ENCODE peak calls at places on chromosomes 13 and 19, in four cellular contexts. Z is cardiac muscle cell, W is thyroid gland, Q is fibroblast of lung. N is an unnamed sample.
A peak's percentile ranks its signal among the peaks of the same experiment; 100 is the strongest.

GRCh38 chr19:29119582-29119981 is 93.4 kb downstream of the UQCRFS1 start:
- DNase-seq in Q (no peak), W (no peak), Z (peak; percentile 65), N (no peak)

GRCh38 chr19:39413269-39413902 is 917 bp downstream of the PLEKHG2 start:
- DNase-seq in Z (peak; percentile 83), W (peak; percentile 55), Q (peak; percentile 66), N (peak; percentile 80)

GRCh38 chr13:113141591-113141950 is 16.9 kb upstream of the PROZ start:
- DNase-seq in Q (no peak), Z (no peak), W (peak; percentile 1), N (peak; percentile 8)

GRCh38 chr13:20136781-20137703 is 23.8 kb downstream of the GJA3 start:
- DNase-seq in Q (peak; percentile 18), Z (no peak), W (peak; percentile 55), N (peak; percentile 27)

GRCh38 chr19:39937094-39937493 is 2.7 kb upstream of the FCGBP start:
- DNase-seq in Z (no peak), Q (no peak), W (no peak), N (no peak)

GRCh38 chr19:54172764-54173699 is at the start of gene TMC4:
- DNase-seq in Z (no peak), W (peak; percentile 85), Q (no peak), N (peak; percentile 40)

GRCh38 chr19:58001895-58002369 is 688 bp downstream of the ZNF606 start:
- DNase-seq in Z (peak; percentile 45), W (no peak), Q (peak; percentile 30), N (no peak)

GRCh38 chr13:20990910-20991525 is 70.4 kb downstream of the LATS2 start:
- DNase-seq in W (no peak), Z (no peak), Q (no peak), N (no peak)

GRCh38 chr13:33323766-33324525 is 38.4 kb upstream of the STARD13 start:
- DNase-seq in Q (peak; percentile 61), W (no peak), Z (no peak), N (no peak)

GRCh38 chr19:2083174-2083854 is 12.8 kb downstream of the MOB3A start:
- DNase-seq in Z (no peak), Q (no peak), W (no peak), N (no peak)

GRCh38 chr19:49468746-49469447 is 5.1 kb upstream of the FLT3LG start:
- DNase-seq in Z (peak; percentile 66), W (peak; percentile 36), Q (peak; percentile 85), N (no peak)

GRCh38 chr13:67023088-67023893 is 206.8 kb downstream of the PCDH9 start:
- DNase-seq in Z (no peak), W (no peak), Q (peak; percentile 88), N (no peak)

GRCh38 chr19:16814526-16815100 is 14.6 kb upstream of the SIN3B start:
- DNase-seq in W (no peak), Q (peak; percentile 58), Z (no peak), N (no peak)

GRCh38 chr19:49333426-49334288 is 1.5 kb upstream of the CD37 start:
- DNase-seq in Q (no peak), W (no peak), Z (no peak), N (no peak)

GRCh38 chr13:58583961-58584360 is 952.4 kb downstream of the PCDH17 start:
- DNase-seq in W (no peak), Q (peak; percentile 6), Z (no peak), N (no peak)

GRCh38 chr13:98443329-98443728 is 133.6 kb downstream of the STK24 start:
- DNase-seq in W (no peak), Z (no peak), Q (peak; percentile 78), N (no peak)

GRCh38 chr19:17352608-17353280 is 15.4 kb downstream of the GTPBP3 start:
- DNase-seq in Z (no peak), Q (no peak), W (no peak), N (no peak)

GRCh38 chr19:12065100-12065538 is 588 bp downstream of the ZNF844 start:
- DNase-seq in Z (peak; percentile 45), Q (peak; percentile 65), W (peak; percentile 52), N (peak; percentile 28)

GRCh38 chr19:30731596-30731995 is 359.4 kb downstream of the ZNF536 start:
- DNase-seq in Q (no peak), W (no peak), Z (no peak), N (no peak)

GRCh38 chr19:30739394-30739793 is 367.2 kb downstream of the ZNF536 start:
- DNase-seq in Q (no peak), W (no peak), Z (no peak), N (no peak)

GRCh38 chr19:30738047-30738446 is 365.9 kb downstream of the ZNF536 start:
- DNase-seq in Z (no peak), Q (no peak), W (no peak), N (no peak)

GRCh38 chr19:30733826-30734550 is 361.8 kb downstream of the ZNF536 start:
- DNase-seq in Q (no peak), Z (peak; percentile 44), W (no peak), N (peak; percentile 78)
- TF ChIP-seq CTCF in Q (no peak), Z (no peak), W (no peak), N (peak; percentile 58)

DNA sequence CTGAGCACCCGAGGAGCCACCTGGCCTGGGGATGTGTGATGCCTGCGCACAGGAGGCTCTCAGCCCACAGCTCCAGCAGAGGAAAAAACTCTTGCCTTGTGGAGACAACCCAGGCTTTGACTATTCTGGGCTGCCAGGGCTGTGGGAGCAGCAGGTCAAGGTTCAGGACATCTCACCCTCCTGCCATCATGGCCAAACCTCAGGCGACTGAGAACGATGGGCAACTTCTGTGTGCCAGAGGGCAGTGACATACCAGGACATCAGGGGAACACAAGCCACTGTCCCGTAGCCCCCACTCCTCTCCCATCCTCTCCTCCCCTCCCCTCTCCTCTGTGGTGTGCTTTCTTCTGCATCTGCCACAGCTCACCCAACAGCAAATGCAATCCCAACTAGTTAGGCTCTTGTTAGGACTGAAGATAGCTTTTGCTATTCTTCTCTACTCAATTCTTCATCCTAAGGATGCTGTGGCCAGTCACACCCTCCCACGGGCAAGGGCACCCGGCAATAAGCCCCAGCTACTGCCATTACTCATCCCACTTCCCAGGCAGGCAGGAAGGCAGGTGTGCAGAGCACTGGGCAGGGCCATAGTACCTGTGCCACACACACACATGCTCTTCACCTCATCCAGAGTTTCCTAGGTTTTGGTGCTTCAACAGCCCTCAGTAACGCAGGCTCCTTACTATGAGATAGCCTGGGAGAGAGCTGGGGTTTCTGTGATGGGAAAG is 16.8 kb downstream of the ELL start:
- DNase-seq in W (no peak), Z (no peak), Q (no peak), N (no peak)
- H3K27ac ChIP-seq in W (no peak overlapping the region), Z (peak overlapping the region; percentile 23), Q (no peak overlapping the region), N (no peak overlapping the region)

DNA sequence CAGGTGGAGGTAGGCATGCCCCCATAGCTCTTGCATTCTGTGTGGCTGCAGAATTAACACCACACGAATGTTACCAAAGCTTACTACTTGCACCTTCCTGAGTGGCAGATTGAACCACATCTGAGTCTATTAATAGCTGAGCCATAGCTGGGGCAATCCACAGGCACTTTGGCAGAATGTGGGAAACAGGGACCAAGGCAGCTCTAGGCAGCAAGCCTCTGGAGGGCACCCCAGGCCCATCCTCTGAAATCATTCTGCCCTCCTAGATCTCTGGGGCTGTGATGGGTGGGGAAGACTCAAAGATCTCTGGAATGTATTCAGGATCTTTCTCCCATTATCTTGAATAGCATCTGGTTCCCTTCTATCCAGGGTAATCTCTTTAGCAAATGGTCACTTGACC is 139.3 kb downstream of the TNFRSF19 start:
- DNase-seq in W (no peak), Q (no peak), Z (peak; percentile 25), N (no peak)
- TF ChIP-seq CTCF in W (no peak), Q (no peak), Z (no peak), N (peak; percentile 37)

GRCh38 chr19:7196721-7197168 is 97.5 kb downstream of the INSR start:
- DNase-seq in Q (peak; percentile 59), W (no peak), Z (no peak), N (no peak)
- H3K27ac ChIP-seq in Q (no peak overlapping the region), W (peak overlapping the region; percentile 84), Z (no peak overlapping the region), N (no peak overlapping the region)

DNA sequence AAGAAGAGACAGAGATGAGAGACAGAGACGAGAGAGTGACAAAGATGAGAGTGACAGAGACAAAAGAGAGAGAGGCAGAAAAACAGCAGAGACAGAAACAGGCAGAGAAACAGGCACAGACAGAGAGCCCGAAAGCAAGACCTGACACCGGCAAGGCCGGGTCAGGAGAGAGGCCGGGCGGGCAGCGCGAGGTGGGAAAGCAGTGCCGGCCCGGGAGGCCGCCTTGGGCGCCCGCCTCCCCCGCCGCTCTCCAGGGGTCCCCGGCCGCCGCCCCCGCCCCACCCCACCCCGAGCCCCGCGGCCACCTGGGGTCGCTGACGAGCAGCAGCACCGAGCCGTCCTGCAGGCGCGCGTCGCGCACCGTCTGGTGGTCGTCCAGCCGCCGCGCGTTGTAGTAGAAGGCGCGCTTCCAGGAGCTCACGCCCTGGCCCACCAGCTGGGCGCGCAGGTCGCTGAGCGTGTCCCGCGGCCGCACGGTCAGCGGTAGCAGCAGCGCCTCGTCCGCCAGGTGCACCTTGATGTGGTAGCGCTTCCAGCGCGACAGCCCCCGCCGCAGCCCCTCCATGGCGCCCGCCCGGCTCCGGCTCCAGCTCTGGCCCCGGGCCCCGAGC is at the start of gene TINCR:
- DNase-seq in W (no peak), Q (no peak), Z (peak; percentile 67), N (no peak)
- TF ChIP-seq CTCF in W (no peak), Q (no peak), Z (peak; percentile 7), N (no peak)

DNA sequence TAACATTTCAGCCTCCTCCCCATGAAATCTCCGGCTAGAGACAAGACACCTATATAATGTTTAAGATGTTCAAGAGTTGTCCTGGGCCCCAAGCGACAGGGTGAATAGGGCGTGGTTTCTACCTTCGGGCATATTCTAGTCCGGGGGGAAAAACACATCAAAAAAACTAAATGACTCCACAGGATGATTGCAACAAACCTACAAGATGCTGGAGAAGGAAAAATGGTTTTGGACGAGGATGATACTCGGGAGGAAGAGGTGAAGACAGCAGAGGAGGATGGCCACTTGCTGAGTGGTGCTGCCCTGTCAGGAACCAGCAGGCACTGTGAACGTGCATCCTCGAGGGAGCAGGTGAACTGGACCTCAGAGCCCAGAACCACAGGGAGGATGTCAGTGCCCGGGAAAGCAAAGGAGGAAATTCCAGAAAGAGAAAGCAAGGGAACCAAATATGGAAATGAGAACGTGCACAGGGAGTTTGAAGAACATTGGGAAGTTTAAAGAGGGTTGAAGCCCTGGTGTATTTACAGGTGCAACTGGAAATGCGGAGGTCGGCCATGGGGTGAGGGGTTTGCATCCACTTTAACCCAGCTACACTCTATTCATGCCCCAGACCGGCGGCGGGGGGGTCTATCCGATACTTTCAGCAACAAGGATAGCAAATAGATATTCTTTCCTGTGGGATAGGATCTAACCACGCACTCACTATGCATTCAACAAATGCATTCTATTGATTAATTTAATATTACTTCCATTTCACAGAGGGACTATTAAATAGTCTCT is 50.6 kb downstream of the COL4A1 start:
- DNase-seq in Q (no peak), Z (no peak), W (no peak), N (no peak)
- H3K27ac ChIP-seq in Q (no peak overlapping the region), Z (no peak overlapping the region), W (no peak overlapping the region), N (no peak overlapping the region)

GRCh38 chr19:36489139-36489919 is at the start of gene ZNF566:
- DNase-seq in Z (peak; percentile 97), W (peak; percentile 90), Q (peak; percentile 98), N (peak; percentile 98)
- TF ChIP-seq CTCF in Z (no peak), W (peak; percentile 12), Q (no peak), N (peak; percentile 14)